ENCODE peak calls at places on chromosomes 6 and 20, in six cellular contexts. Y is HCT116, O is H1, X is HepG2, F is K562, K is endothelial cell of umbilical vein. I is an unnamed sample.

GRCh38 chr6:158629376-158630221 is 14.9 kb downstream of the DYNLT1 start:
- DNase-seq in Y (no peak), X (peak), F (no peak), K (no peak), O (no peak), I (no peak)

GRCh38 chr6:72461144-72461543 is 160.7 kb upstream of the KCNQ5 start:
- DNase-seq in K (no peak), X (no peak), F (no peak), Y (no peak), O (no peak), I (peak)

GRCh38 chr6:119322034-119322433 is 27.5 kb downstream of the MAN1A1 start:
- DNase-seq in F (no peak), Y (no peak), O (no peak), K (no peak), X (no peak), I (no peak)

GRCh38 chr6:20837189-20837588 is 302.9 kb downstream of the CDKAL1 start:
- DNase-seq in K (no peak), X (no peak), O (no peak), F (no peak), Y (no peak), I (no peak)

GRCh38 chr6:166977626-166978550 is 21.3 kb upstream of the CEP43 start:
- DNase-seq in F (no peak), X (no peak), K (peak), O (no peak), Y (no peak), I (peak)

GRCh38 chr6:22145294-22145693 is 151.5 kb downstream of the PRL start:
- DNase-seq in Y (no peak), O (no peak), K (no peak), X (no peak), F (no peak), I (no peak)

GRCh38 chr6:27668442-27669275 is 195.8 kb upstream of the ZNF184 start:
- DNase-seq in K (peak), O (peak), X (peak), F (peak), Y (peak), I (no peak)

GRCh38 chr20:5448449-5449118 is 131.8 kb upstream of the PROKR2 start:
- DNase-seq in F (peak), O (peak), K (peak), X (peak), Y (peak), I (peak)

GRCh38 chr20:48761023-48761785 is 66.6 kb downstream of the PREX1 start:
- DNase-seq in K (no peak), Y (no peak), O (no peak), F (no peak), X (no peak), I (no peak)

DNA sequence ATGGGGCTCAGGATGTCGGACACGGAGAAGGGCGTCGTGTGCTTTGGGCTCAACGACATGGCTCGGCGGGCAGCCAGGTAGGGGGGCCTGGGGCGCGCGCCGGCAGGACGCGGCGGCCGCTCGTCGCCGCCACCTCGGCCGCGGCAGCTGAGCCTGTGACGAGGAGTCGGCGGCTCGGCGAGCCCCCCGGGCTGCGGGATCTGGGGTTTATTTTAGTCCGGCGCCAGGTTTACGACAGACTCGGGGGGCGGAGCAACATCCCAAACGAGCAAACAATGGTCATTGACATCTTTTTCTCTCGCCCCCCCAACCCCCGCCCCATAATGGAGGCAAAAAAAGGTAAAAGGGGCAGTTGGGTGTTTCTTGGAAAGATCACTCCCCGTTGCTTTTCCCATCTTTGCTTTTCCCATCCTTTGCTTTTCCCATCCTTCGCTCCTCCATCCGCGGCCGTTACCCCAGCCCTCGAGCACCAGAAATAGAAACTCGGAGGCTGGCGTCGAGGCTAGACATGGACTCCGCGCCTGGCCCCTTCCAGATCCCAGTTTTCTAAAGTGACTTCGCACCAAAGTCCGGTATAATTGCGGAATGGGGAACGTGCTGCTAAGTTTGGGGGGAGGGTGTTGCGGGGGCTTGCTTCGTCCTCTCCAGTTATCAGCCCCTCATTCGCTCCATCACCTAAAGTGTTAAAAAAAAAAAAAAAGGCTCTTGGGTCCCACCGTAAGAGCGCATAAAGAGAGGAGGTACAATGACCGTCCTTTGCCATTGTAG is at the start of gene NKX2-4:
- DNase-seq in Y (no peak), X (no peak), K (no peak), F (no peak), O (no peak), I (no peak)
- TF ChIP-seq EZH2 in Y (no peak), X (no peak), K (peak), F (no peak), O (peak), I (no peak)

GRCh38 chr6:39113788-39114187 is 1.2 kb downstream of the SAYSD1 start:
- DNase-seq in F (no peak), Y (no peak), X (no peak), K (no peak), O (no peak), I (no peak)
- H3K4me3 ChIP-seq in F (peak), Y (peak), X (peak), K (no peak), O (peak), I (peak)

DNA sequence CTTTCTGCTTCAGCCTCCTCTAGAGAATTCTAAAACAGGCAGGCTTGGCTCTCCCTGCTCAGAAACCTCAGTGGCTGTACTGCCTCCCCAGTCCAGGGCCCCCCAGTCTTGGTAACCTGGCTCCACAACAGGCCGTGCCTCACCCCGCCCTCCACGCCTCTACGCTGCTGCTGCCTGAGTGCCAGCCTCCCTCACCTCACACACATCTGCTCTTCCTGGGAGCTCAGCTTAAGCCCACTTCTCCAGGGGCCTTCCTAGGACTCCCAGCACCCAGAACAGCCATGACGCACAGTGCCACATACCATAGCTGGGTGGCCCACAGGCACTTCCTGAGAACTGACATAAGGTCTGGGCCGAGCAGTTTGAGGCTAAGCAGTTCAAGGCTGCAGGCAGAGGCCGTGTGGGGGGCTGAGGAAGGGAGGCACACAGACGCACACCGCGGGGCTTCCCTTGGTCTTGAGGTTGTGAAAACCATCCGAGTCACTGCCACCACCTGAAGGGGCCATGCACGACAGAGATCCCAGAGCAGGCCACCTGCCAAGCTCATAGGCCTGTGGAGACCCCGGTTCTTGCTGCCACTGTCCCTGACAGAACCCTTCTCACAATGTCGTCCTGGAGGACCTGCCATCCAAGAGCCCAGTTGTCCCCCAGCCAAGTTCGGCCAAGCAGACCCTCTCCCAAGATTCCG is 42.6 kb downstream of the DSTN start:
- DNase-seq in O (no peak), F (no peak), K (no peak), Y (no peak), X (peak), I (no peak)
- TF ChIP-seq POLR2AphosphoS5 in O (no peak), F (no peak), K (no peak), Y (peak), X (peak), I (no peak)

GRCh38 chr20:63009988-63010769 is 3.4 kb upstream of the BHLHE23 start:
- DNase-seq in F (peak), O (no peak), X (no peak), Y (no peak), K (peak), I (no peak)
- TF ChIP-seq EZH2 in F (no peak), O (no peak), X (peak), Y (no peak), K (no peak), I (no peak)

DNA sequence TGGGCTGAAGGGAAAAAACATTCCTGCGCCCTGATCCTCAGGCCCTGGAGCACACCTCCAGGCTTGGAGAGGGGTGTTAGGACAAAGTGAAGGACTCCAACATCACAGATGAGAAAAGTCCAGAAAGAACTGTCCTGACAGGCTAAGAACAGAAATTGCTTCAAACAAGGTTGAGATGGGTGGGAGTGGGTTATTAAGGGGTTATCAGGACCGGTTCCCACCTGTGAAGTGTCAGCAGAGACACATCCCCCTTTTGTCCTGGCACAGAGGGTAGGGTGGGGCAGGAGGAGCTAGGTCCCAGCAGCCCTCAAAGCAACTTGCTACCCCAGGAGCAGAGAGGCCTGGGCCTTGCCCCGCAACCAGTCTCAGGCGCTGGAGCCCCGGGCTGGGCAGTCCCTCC is 3.5 kb downstream of the SPDEF start:
- DNase-seq in F (no peak), X (no peak), Y (no peak), O (no peak), K (no peak), I (no peak)
- H3K4me3 ChIP-seq in F (no peak), X (no peak), Y (no peak), O (no peak), K (no peak), I (no peak)

DNA sequence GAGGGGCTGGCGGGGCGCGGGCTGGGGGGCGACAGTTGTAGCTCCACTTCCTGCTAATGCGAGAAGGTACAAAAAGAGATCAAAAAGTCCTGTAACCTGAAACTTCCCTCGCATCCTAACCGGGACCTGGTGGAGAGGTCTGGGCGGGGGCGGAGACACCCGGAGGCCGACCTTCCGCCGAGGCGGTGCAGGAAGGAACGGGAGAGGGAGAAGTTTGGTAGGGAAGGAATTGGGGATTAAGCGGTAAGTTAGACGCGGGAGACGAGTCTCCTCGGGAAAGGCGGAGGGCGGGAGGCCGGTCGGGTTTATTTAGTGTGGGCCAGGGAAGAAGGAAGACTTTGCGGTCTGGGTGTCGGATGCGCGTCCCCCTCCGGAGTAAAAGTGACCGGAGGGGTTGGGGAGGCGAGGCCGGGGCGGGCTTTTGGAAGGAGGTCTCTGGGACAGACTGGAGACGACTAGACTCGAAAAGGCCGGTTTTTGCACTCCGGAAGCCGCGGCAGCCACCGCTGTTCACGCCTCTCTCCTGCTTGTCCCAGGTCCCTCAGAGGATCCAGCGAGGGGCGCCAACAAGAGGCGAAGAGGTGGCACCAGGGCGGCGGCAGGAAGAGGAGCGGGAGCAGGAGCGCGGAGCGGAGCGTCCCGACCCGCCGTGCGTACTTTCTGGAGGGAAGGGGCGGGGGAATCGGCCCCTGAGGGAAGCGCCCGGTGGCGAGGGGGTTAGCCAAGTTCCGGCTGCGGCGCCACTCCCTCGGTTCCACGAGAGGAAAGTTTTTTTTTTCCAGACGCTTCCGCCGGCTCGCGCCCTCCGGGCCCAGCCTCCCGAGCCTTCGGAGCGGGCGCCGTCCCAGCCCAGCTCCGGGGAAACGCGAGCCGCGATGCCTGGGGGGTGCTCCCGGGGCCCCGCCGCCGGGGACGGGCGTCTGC is 732 bp downstream of the TPBG start:
- DNase-seq in F (peak), O (no peak), X (no peak), Y (peak), K (peak), I (no peak)
- TF ChIP-seq POLR2AphosphoS5 in F (no peak), O (peak), X (no peak), Y (peak), K (peak), I (peak)

GRCh38 chr20:44888226-44889103 is 3.0 kb downstream of the YWHAB start:
- DNase-seq in K (no peak), F (no peak), X (peak), Y (no peak), O (no peak), I (no peak)
- TF ChIP-seq EZH2 in K (no peak), F (no peak), X (no peak), Y (no peak), O (no peak), I (no peak)

I was measured in SK-N-MC.